ENCODE peak calls at places on chromosomes 2 and 18, in four cellular contexts. Y, U, L and K are unnamed samples.

GRCh38 chr18:56559044-56559443 is 79.3 kb downstream of the TXNL1 start:
- DNase-seq in L (no peak), Y (no peak), U (no peak), K (no peak)

GRCh38 chr18:24015897-24016631 is 1.5 kb downstream of the TTC39C start:
- DNase-seq in L (no peak), Y (no peak), U (no peak), K (no peak)

GRCh38 chr2:9738718-9739496 is 104.4 kb upstream of the TAF1B start:
- DNase-seq in U (no peak), Y (no peak), L (peak), K (peak)

GRCh38 chr2:209662091-209662490 is 109.5 kb upstream of the UNC80 start:
- DNase-seq in Y (no peak), L (no peak), U (no peak), K (no peak)

GRCh38 chr2:64731306-64731654 is 77.6 kb upstream of the SERTAD2 start:
- DNase-seq in Y (no peak), U (no peak), L (no peak), K (no peak)

GRCh38 chr2:176997074-176997791 is 215.4 kb upstream of the HNRNPA3 start:
- DNase-seq in Y (no peak), L (peak), U (no peak), K (peak)

GRCh38 chr2:95526360-95527341 is 42.1 kb upstream of the TRIM43B start:
- DNase-seq in U (peak), Y (no peak), L (peak), K (peak)

GRCh38 chr2:56565143-56565542 is 381.4 kb downstream of the CCDC85A start:
- DNase-seq in Y (no peak), L (peak), U (no peak), K (no peak)

GRCh38 chr2:156565066-156565710 is 129.0 kb downstream of the GPD2 start:
- DNase-seq in U (peak), Y (no peak), L (peak), K (peak)

GRCh38 chr2:10329880-10330699 is 27.4 kb downstream of the HPCAL1 start:
- DNase-seq in Y (peak), L (peak), U (peak), K (peak)

GRCh38 chr18:58234359-58234741 is 190.3 kb downstream of the NEDD4L start:
- DNase-seq in L (no peak), Y (no peak), U (no peak), K (no peak)

GRCh38 chr18:32032609-32033008 is 14.0 kb downstream of the RNF125 start:
- DNase-seq in L (no peak), U (no peak), Y (no peak), K (no peak)

GRCh38 chr18:47876813-47877212 is 53.6 kb downstream of the SMAD2 start:
- DNase-seq in L (no peak), Y (no peak), U (peak), K (no peak)
- TF ChIP-seq CTCF in L (no peak), Y (no peak), U (no peak), K (no peak)

DNA sequence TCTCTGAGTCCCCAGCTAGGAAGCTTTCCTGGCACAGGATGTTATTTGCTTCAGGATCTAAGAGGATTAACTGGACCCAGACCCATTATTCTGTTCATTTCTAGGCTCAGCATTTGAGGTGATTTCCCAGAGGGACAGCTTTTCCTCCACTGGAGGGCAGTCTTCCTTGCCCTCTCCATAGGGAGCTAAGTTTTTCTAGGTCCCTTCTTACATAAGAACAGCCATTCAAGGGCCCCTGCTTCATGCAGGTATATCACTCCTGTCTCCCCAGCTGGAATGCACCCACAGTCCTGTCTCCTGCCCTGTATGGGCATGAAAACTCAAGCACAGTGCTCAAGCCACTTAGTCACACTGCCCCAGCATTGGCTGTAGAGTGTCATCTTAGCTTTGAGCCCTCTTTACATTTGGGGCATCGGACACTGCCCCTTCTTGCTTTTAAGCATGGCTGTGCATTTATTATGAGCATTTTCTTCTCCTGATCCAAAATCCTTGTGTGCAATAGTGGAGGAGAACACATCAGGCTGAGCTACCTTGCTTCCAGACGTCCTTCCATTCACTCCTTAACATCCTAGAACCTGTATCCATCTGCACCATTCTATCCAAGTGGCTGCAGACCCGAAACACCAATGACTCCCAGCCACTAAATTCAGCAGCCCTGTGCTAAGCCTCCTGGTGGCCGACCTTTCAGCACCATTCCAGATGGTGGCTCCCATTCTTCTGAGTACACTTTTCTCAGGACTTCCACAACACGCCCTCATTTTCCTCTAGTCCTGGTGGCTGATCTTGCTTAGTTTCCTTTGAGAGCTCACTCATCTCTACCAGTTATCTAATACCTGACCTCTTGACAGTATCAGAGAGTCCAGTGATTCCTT is 80.0 kb downstream of the COPS8 start:
- DNase-seq in L (peak), U (peak), Y (no peak), K (no peak)
- TF ChIP-seq CTCF in L (peak), U (peak), Y (peak), K (peak)

GRCh38 chr2:170122883-170123547 is 54.9 kb upstream of the MYO3B start:
- DNase-seq in Y (no peak), L (peak), U (no peak), K (no peak)

GRCh38 chr2:170118641-170119040 is 59.3 kb upstream of the MYO3B start:
- DNase-seq in U (no peak), Y (no peak), L (no peak), K (no peak)

GRCh38 chr2:170121689-170122088 is 56.3 kb upstream of the MYO3B start:
- DNase-seq in U (no peak), Y (no peak), L (no peak), K (no peak)

GRCh38 chr2:170123593-170123992 is 54.4 kb upstream of the MYO3B start:
- DNase-seq in L (peak), Y (no peak), U (peak), K (no peak)
- TF ChIP-seq CTCF in L (peak), Y (no peak), U (peak), K (no peak)

GRCh38 chr2:100818606-100819364 is 1.2 kb upstream of the NPAS2 start:
- DNase-seq in L (peak), U (peak), Y (no peak), K (peak)
- TF ChIP-seq CTCF in L (peak), U (peak), Y (no peak), K (peak)

GRCh38 chr18:42028232-42028832 is 73.3 kb downstream of the PIK3C3 start:
- DNase-seq in L (peak), Y (peak), U (peak), K (peak)
- TF ChIP-seq CTCF in L (peak), Y (peak), U (peak), K (peak)

GRCh38 chr18:26418225-26418624 is 130.1 kb downstream of the KCTD1 start:
- DNase-seq in Y (no peak), L (no peak), U (no peak), K (no peak)
- TF ChIP-seq CTCF in Y (no peak), L (no peak), U (no peak), K (no peak)

GRCh38 chr2:180657054-180657453 is 323.4 kb upstream of the UBE2E3 start:
- DNase-seq in Y (no peak), L (peak), U (no peak), K (peak)

GRCh38 chr2:180653481-180653880 is 326.9 kb upstream of the UBE2E3 start:
- DNase-seq in L (no peak), U (no peak), Y (no peak), K (no peak)

GRCh38 chr2:180656455-180656847 is 324.0 kb upstream of the UBE2E3 start:
- DNase-seq in U (no peak), Y (no peak), L (peak), K (peak)

GRCh38 chr2:180655393-180655792 is 325.0 kb upstream of the UBE2E3 start:
- DNase-seq in Y (no peak), L (no peak), U (no peak), K (no peak)

GRCh38 chr2:180655842-180656454 is 324.5 kb upstream of the UBE2E3 start:
- DNase-seq in L (no peak), Y (no peak), U (peak), K (no peak)
- TF ChIP-seq CTCF in L (peak), Y (no peak), U (no peak), K (peak)

GRCh38 chr2:120546077-120546864 is 189.4 kb upstream of the GLI2 start:
- DNase-seq in U (no peak), Y (no peak), L (peak), K (peak)
- TF ChIP-seq CTCF in U (no peak), Y (no peak), L (no peak), K (peak)